ENCODE peak calls at places on chromosome 19, in nine cellular contexts. T is activated CD4-positive, alpha-beta T cell treated with anti-CD3 and anti-CD28 coated beads, Interleukin-2, amount 50 U/mL, for 1 hour; R is stimulated activated CD4-positive, alpha-beta T cell treated with anti-CD3 and anti-CD28 coated beads, Interleukin-15, amount 100 ng/mL, for 1 hour; H is NCI-H1105; K is HS-27A; V is activated T-cell treated with anti-CD3 and anti-CD28 coated beads, Interleukin-2, amount 50 U/mL, for 72 hours; M is colonic mucosa; O is activated naive CD8-positive, alpha-beta T cell treated with anti-CD3 and anti-CD28 coated beads, Interleukin-2, amount 10 ng/mL, durations not matched to agents 7 days and 5 days; I is putamen. D is an unnamed sample.

GRCh38 chr19:43534305-43534612 is 1.3 kb downstream of the ZNF575 start:
- DNase-seq in I (no peak), V (no peak), M (no peak), K (no peak), R (no peak), O (no peak), H (no peak), T (no peak), D (no peak)

GRCh38 chr19:8638078-8638619 is 7.7 kb downstream of the NFILZ start:
- DNase-seq in T (no peak), I (no peak), O (no peak), K (peak), M (no peak), H (no peak), V (no peak), R (no peak), D (no peak)

GRCh38 chr19:28184997-28185396 is 1028.0 kb downstream of the UQCRFS1 start:
- DNase-seq in M (no peak), T (no peak), V (no peak), H (no peak), R (no peak), I (no peak), K (no peak), O (no peak), D (no peak)

GRCh38 chr19:31448221-31448657 is 99.0 kb upstream of the TSHZ3 start:
- DNase-seq in M (peak), R (no peak), T (no peak), K (no peak), H (peak), I (no peak), O (no peak), V (no peak), D (peak)

GRCh38 chr19:42471554-42472249 is 29.0 kb upstream of the CXCL17 start:
- DNase-seq in M (peak), V (no peak), H (no peak), R (no peak), K (no peak), O (no peak), I (no peak), T (no peak), D (no peak)

GRCh38 chr19:11208526-11209471 is 11.5 kb upstream of the KANK2 start:
- DNase-seq in M (no peak), K (no peak), H (no peak), T (no peak), O (no peak), R (no peak), I (no peak), V (no peak), D (peak)

GRCh38 chr19:8663920-8664670 is 33.7 kb downstream of the NFILZ start:
- DNase-seq in H (no peak), M (no peak), R (no peak), T (peak), O (peak), V (no peak), K (no peak), I (no peak), D (no peak)

GRCh38 chr19:11382898-11383705 is 1.0 kb downstream of the EPOR start:
- DNase-seq in K (no peak), O (peak), T (peak), R (no peak), I (no peak), H (peak), M (peak), V (peak), D (peak)

GRCh38 chr19:48210005-48210404 is 39.5 kb downstream of the ZSWIM9 start:
- DNase-seq in T (no peak), O (no peak), K (no peak), V (no peak), I (no peak), R (no peak), M (no peak), H (no peak), D (no peak)

GRCh38 chr19:35509861-35510625 is 3.4 kb downstream of the DMKN start:
- DNase-seq in V (peak), M (peak), K (peak), I (no peak), R (peak), T (peak), O (peak), H (peak), D (peak)

GRCh38 chr19:18386543-18387251 is 739 bp downstream of the GDF15 start:
- DNase-seq in M (peak), H (no peak), T (no peak), I (no peak), K (no peak), O (no peak), V (no peak), R (no peak), D (no peak)

D was measured in psoas muscle.